ENCODE peak calls at places on chromosomes 5 and 9, in six cellular contexts. P, J, Q, H, C and B are unnamed samples.

GRCh38 chr9:135254176-135255032 is 166.9 kb downstream of the OLFM1 start:
- DNase-seq in P (no peak), J (no peak), Q (no peak), H (no peak), C (no peak), B (no peak)

GRCh38 chr9:133509179-133510083 is 15.3 kb downstream of the MYMK start:
- DNase-seq in P (no peak), J (peak; percentile 55), Q (no peak), H (no peak), C (no peak), B (no peak)

GRCh38 chr5:72281764-72282499 is 38.1 kb downstream of the MRPS27 start:
- DNase-seq in P (peak; percentile 56), J (no peak), Q (peak; percentile 35), H (no peak), C (peak; percentile 39), B (peak; percentile 51)

GRCh38 chr5:106307265-106307664 is 1363.5 kb downstream of the EFNA5 start:
- DNase-seq in P (no peak), J (no peak), Q (no peak), H (no peak), C (no peak), B (no peak)

GRCh38 chr9:124139001-124139400 is 118.7 kb upstream of the NEK6 start:
- DNase-seq in P (no peak), J (no peak), Q (no peak), H (no peak), C (no peak), B (no peak)

GRCh38 chr5:40799248-40799647 is 1.1 kb upstream of the PRKAA1 start:
- DNase-seq in P (no peak), J (no peak), Q (no peak), H (no peak), C (peak; percentile 12), B (no peak)

GRCh38 chr5:74679968-74680367 is 5.1 kb upstream of the HEXB start:
- DNase-seq in P (no peak), J (no peak), Q (no peak), H (no peak), C (peak; percentile 17), B (no peak)

GRCh38 chr9:89864257-89864656 is 259.4 kb downstream of the GADD45G start:
- DNase-seq in P (no peak), J (no peak), Q (no peak), H (no peak), C (no peak), B (no peak)

GRCh38 chr9:122370869-122371467 is at the start of gene PTGS1:
- DNase-seq in P (no peak), J (peak; percentile 36), Q (no peak), H (no peak), C (peak; percentile 43), B (peak; percentile 75)

GRCh38 chr9:132997591-132997990 is 19.1 kb downstream of the GFI1B start:
- DNase-seq in P (no peak), J (no peak), Q (peak; percentile 93), H (no peak), C (no peak), B (no peak)

GRCh38 chr9:131813116-131813515 is 73.2 kb upstream of the RAPGEF1 start:
- DNase-seq in P (no peak), J (no peak), Q (no peak), H (no peak), C (no peak), B (no peak)

GRCh38 chr9:127455299-127455992 is 4.1 kb downstream of the LRSAM1 start:
- DNase-seq in P (peak; percentile 57), J (no peak), Q (no peak), H (no peak), C (peak; percentile 10), B (peak; percentile 43)

GRCh38 chr9:85056203-85056572 is 386.7 kb downstream of the NTRK2 start:
- DNase-seq in P (no peak), J (no peak), Q (no peak), H (no peak), C (no peak), B (no peak)

GRCh38 chr5:40414922-40415321 is 264.8 kb upstream of the PTGER4 start:
- DNase-seq in P (no peak), J (no peak), Q (no peak), H (no peak), C (no peak), B (no peak)

GRCh38 chr5:32069396-32069795 is 104.7 kb downstream of the GOLPH3 start:
- DNase-seq in P (no peak), J (no peak), Q (no peak), H (no peak), C (peak; percentile 46), B (no peak)

GRCh38 chr9:130111805-130112204 is 58.1 kb downstream of the GPR107 start:
- DNase-seq in P (no peak), J (no peak), Q (no peak), H (no peak), C (no peak), B (no peak)

GRCh38 chr5:134073404-134073803 is 41.1 kb upstream of the TCF7 start:
- DNase-seq in P (peak; percentile 31), J (no peak), Q (no peak), H (no peak), C (no peak), B (no peak)

GRCh38 chr5:59433174-59433573 is 460.4 kb downstream of the PDE4D start:
- DNase-seq in P (no peak), J (no peak), Q (no peak), H (no peak), C (no peak), B (no peak)

GRCh38 chr5:115391780-115392179 is 95.3 kb upstream of the CCDC112 start:
- DNase-seq in P (no peak), J (no peak), Q (no peak), H (no peak), C (no peak), B (no peak)

GRCh38 chr5:151896041-151896691 is 28.5 kb downstream of the GLRA1 start:
- DNase-seq in P (peak; percentile 18), J (no peak), Q (no peak), H (peak; percentile 51), C (no peak), B (no peak)

GRCh38 chr5:172501708-172502379 is 47.5 kb upstream of the SH3PXD2B start:
- DNase-seq in P (no peak), J (no peak), Q (no peak), H (no peak), C (no peak), B (no peak)

GRCh38 chr9:76725181-76725580 is 39.1 kb upstream of the PCA3 start:
- DNase-seq in P (no peak), J (no peak), Q (no peak), H (no peak), C (no peak), B (no peak)

GRCh38 chr5:141811287-141812155 is 66.7 kb downstream of the PCDH1 start:
- DNase-seq in P (no peak), J (peak; percentile 80), Q (peak; percentile 9), H (no peak), C (no peak), B (peak; percentile 71)

GRCh38 chr5:8827701-8828100 is 718.2 kb downstream of the SEMA5A start:
- DNase-seq in P (no peak), J (no peak), Q (no peak), H (no peak), C (peak; percentile 30), B (no peak)

GRCh38 chr9:69443178-69443577 is 118.2 kb downstream of the ENTREP1 start:
- DNase-seq in P (no peak), J (no peak), Q (no peak), H (no peak), C (no peak), B (no peak)

GRCh38 chr9:137294684-137295312 is 7.3 kb downstream of the NRARP start:
- DNase-seq in P (no peak), J (peak; percentile 63), Q (no peak), H (no peak), C (peak; percentile 66), B (no peak)

DNA sequence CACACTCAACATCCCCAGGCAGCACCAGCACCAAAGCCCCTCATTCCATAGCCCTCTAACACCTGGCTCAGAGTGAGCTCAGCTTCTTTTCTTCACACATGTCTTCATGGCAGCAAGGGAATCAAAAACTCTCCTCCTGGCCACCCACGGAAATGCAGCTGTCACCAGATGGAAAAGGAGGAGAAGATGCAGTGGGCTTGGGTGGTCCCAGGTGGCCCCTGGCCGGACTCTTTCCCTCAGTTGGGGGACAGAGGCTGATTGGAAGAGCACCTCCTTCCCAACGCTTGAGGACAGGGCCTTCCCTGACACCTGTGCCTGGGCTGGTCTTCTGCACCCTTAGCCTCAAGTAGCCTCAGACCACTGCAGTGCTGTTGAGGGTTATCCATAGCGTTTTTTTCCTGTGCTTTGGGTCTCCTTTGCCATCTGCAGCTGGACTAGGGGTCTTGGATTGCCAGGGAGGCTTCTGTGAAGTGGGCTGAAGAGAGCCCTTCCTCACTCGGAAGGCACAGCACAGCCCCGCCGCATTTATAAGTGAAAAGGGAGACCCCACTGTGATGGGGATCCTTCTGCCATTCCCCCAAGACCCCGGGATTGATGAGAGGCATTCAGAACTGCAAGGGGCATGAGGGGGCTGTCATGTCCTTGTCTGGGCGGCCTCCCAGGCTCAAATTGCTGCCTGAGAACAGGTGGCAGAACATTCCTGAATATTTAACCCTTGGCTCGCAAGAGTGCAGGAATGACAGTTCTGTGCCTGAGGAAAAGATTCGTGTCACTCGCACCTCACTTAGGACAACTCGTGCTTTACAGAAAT is 200.0 kb downstream of the AUH start:
- DNase-seq in P (no peak), J (no peak), Q (no peak), H (no peak), C (no peak), B (no peak)
- TF ChIP-seq CTCF in P (no peak), J (no peak), Q (no peak), H (no peak), C (no peak), B (no peak)

GRCh38 chr5:116629168-116629567 is 54.5 kb upstream of the SEMA6A start:
- DNase-seq in P (no peak), J (no peak), Q (no peak), H (no peak), C (no peak), B (no peak)
- TF ChIP-seq JUN in P (no peak), J (no peak), Q (no peak), H (no peak), C (no peak), B (no peak)

DNA sequence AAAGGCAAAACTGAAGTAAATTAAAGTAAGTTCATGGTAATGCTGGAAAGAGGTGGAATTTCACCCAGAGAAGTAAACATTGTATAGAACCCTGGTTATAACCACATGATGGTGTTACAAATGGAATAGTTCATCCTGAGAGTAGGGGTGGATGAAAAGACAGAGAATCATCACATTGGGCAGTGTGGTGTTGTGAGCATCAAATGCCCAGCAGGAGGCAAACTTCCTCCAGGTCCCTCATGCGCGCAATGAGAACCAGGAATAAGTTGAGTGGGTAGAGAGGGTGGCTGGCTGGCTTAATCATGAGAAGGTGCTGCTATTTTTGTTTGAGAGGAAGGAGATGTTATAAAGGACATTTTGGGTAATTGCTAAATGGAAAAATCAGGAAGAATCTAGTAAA is 163.3 kb upstream of the HMHB1 start:
- DNase-seq in P (peak; percentile 53), J (no peak), Q (no peak), H (peak; percentile 1), C (no peak), B (peak; percentile 16)
- TF ChIP-seq CTCF in P (no peak), J (no peak), Q (peak; percentile 49), H (peak; percentile 14), C (peak; percentile 8), B (peak; percentile 40)

GRCh38 chr5:13771011-13771571 is 173.4 kb downstream of the DNAH5 start:
- DNase-seq in P (no peak), J (no peak), Q (no peak), H (no peak), C (no peak), B (no peak)

DNA sequence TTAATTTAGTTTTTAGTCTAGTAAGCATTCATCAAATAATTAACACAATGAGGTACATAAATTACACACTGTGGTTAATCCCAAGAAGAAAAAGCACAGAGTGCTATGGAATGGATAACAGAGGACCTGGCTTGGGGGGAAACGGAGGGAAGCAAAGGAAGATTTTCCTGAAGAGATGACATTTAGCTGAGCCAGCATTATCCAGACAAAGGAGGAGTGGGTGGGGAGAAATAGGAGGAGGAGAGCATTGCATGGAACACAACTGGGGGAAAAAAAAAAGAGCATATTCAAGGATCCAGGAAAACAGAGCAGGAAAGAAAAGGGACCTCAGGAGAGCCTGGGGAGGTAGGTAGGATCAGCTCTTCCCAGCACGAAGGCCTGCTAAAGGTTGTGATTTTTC is 170.8 kb downstream of the DNAH5 start:
- DNase-seq in P (no peak), J (no peak), Q (no peak), H (no peak), C (no peak), B (no peak)
- TF ChIP-seq JUN in P (no peak), J (no peak), Q (no peak), H (no peak), C (no peak), B (no peak)